ENCODE peak calls at places on chromosomes 2 and 18, in five cellular contexts. One of them, this sample, is unnamed.

GRCh38 chr2:62461017-62461553 is 44.9 kb downstream of the TMEM17 start:
- DNase-seq in AG10803: no peak
- DNase-seq in colonic mucosa: no peak
- DNase-seq in dorsolateral prefrontal cortex: no peak
- DNase-seq in IMR-90: no peak
- DNase-seq in this sample: no peak

GRCh38 chr2:35790292-35790691 is 565.3 kb upstream of the CRIM1 start:
- DNase-seq in colonic mucosa: no peak
- DNase-seq in AG10803: no peak
- DNase-seq in IMR-90: no peak
- DNase-seq in dorsolateral prefrontal cortex: no peak
- DNase-seq in this sample: no peak

GRCh38 chr2:112541315-112542122 is 746 bp upstream of the POLR1B start:
- DNase-seq in IMR-90: peak; percentile 48
- DNase-seq in AG10803: peak; percentile 52
- DNase-seq in dorsolateral prefrontal cortex: peak; percentile 76
- DNase-seq in colonic mucosa: no peak
- DNase-seq in this sample: peak; percentile 88

GRCh38 chr2:240876475-240877251 is 8.0 kb downstream of the AGXT start:
- DNase-seq in AG10803: no peak
- DNase-seq in dorsolateral prefrontal cortex: no peak
- DNase-seq in IMR-90: no peak
- DNase-seq in colonic mucosa: peak; percentile 78
- DNase-seq in this sample: no peak

GRCh38 chr2:1591978-1592907 is 152.1 kb downstream of the PXDN start:
- DNase-seq in IMR-90: peak; percentile 77
- DNase-seq in dorsolateral prefrontal cortex: peak; percentile 56
- DNase-seq in AG10803: peak; percentile 46
- DNase-seq in colonic mucosa: peak; percentile 68
- DNase-seq in this sample: peak; percentile 94

GRCh38 chr18:59459352-59460059 is 100.4 kb upstream of the LMAN1 start:
- DNase-seq in IMR-90: peak; percentile 75
- DNase-seq in AG10803: peak; percentile 81
- DNase-seq in colonic mucosa: no peak
- DNase-seq in dorsolateral prefrontal cortex: no peak
- DNase-seq in this sample: peak; percentile 47

GRCh38 chr2:134648547-134648946 is 70.3 kb downstream of the TMEM163 start:
- DNase-seq in colonic mucosa: no peak
- DNase-seq in AG10803: no peak
- DNase-seq in IMR-90: no peak
- DNase-seq in dorsolateral prefrontal cortex: no peak
- DNase-seq in this sample: no peak

GRCh38 chr2:51782874-51783765 is 751.2 kb upstream of the NRXN1 start:
- DNase-seq in dorsolateral prefrontal cortex: peak; percentile 49
- DNase-seq in IMR-90: peak; percentile 43
- DNase-seq in AG10803: peak; percentile 12
- DNase-seq in colonic mucosa: no peak
- DNase-seq in this sample: no peak

GRCh38 chr2:197146995-197147394 is 163.6 kb downstream of the ANKRD44 start:
- DNase-seq in AG10803: no peak
- DNase-seq in dorsolateral prefrontal cortex: no peak
- DNase-seq in IMR-90: no peak
- DNase-seq in colonic mucosa: no peak
- DNase-seq in this sample: no peak

GRCh38 chr2:112737544-112738232 is 16.9 kb downstream of the NT5DC4 start:
- DNase-seq in colonic mucosa: no peak
- DNase-seq in IMR-90: no peak
- DNase-seq in AG10803: no peak
- DNase-seq in dorsolateral prefrontal cortex: no peak
- DNase-seq in this sample: no peak

GRCh38 chr2:26230806-26231205 is 13.6 kb downstream of the HADHA start:
- DNase-seq in dorsolateral prefrontal cortex: no peak
- DNase-seq in AG10803: no peak
- DNase-seq in IMR-90: no peak
- DNase-seq in colonic mucosa: no peak
- DNase-seq in this sample: no peak

GRCh38 chr2:180314086-180314485 is 307.0 kb upstream of the CWC22 start:
- DNase-seq in dorsolateral prefrontal cortex: no peak
- DNase-seq in colonic mucosa: no peak
- DNase-seq in IMR-90: peak; percentile 77
- DNase-seq in AG10803: peak; percentile 27
- DNase-seq in this sample: no peak

GRCh38 chr2:205505344-205505743 is 177.0 kb upstream of the NRP2 start:
- DNase-seq in dorsolateral prefrontal cortex: no peak
- DNase-seq in AG10803: no peak
- DNase-seq in IMR-90: no peak
- DNase-seq in colonic mucosa: no peak
- DNase-seq in this sample: no peak

GRCh38 chr2:160291382-160291781 is 91.3 kb upstream of the ITGB6 start:
- DNase-seq in dorsolateral prefrontal cortex: no peak
- DNase-seq in colonic mucosa: no peak
- DNase-seq in IMR-90: no peak
- DNase-seq in AG10803: no peak
- DNase-seq in this sample: no peak

GRCh38 chr2:127365211-127365643 is 22.5 kb downstream of the MAP3K2 start:
- DNase-seq in IMR-90: peak; percentile 8
- DNase-seq in colonic mucosa: no peak
- DNase-seq in dorsolateral prefrontal cortex: no peak
- DNase-seq in AG10803: peak; percentile 40
- DNase-seq in this sample: peak; percentile 43

GRCh38 chr2:152505495-152505906 is 170.5 kb downstream of the FMNL2 start:
- DNase-seq in dorsolateral prefrontal cortex: no peak
- DNase-seq in AG10803: no peak
- DNase-seq in IMR-90: peak; percentile 41
- DNase-seq in colonic mucosa: no peak
- DNase-seq in this sample: no peak

GRCh38 chr2:179266271-179266670 is 1.6 kb upstream of the SESTD1 start:
- DNase-seq in colonic mucosa: no peak
- DNase-seq in IMR-90: no peak
- DNase-seq in dorsolateral prefrontal cortex: no peak
- DNase-seq in AG10803: no peak
- DNase-seq in this sample: no peak

GRCh38 chr2:149329470-149330126 is 789 bp upstream of the LYPD6 start:
- DNase-seq in colonic mucosa: peak; percentile 78
- DNase-seq in AG10803: peak; percentile 52
- DNase-seq in dorsolateral prefrontal cortex: peak; percentile 27
- DNase-seq in IMR-90: peak; percentile 7
- DNase-seq in this sample: peak; percentile 73

GRCh38 chr2:136116813-136117390 is 1.0 kb downstream of the CXCR4 start:
- DNase-seq in AG10803: no peak
- DNase-seq in IMR-90: no peak
- DNase-seq in colonic mucosa: peak; percentile 29
- DNase-seq in dorsolateral prefrontal cortex: no peak
- DNase-seq in this sample: peak; percentile 11

GRCh38 chr2:144524190-144524957 is 4.5 kb upstream of the ZEB2 start:
- DNase-seq in colonic mucosa: no peak
- DNase-seq in IMR-90: no peak
- DNase-seq in AG10803: no peak
- DNase-seq in dorsolateral prefrontal cortex: no peak
- DNase-seq in this sample: peak; percentile 75

GRCh38 chr2:173589604-173590277 is 235.1 kb downstream of the CDCA7 start:
- DNase-seq in dorsolateral prefrontal cortex: no peak
- DNase-seq in IMR-90: peak; percentile 39
- DNase-seq in AG10803: no peak
- DNase-seq in colonic mucosa: no peak
- DNase-seq in this sample: no peak

GRCh38 chr2:240760121-240760520 is 59.9 kb downstream of the KIF1A start:
- DNase-seq in dorsolateral prefrontal cortex: no peak
- DNase-seq in AG10803: no peak
- DNase-seq in colonic mucosa: no peak
- DNase-seq in IMR-90: no peak
- DNase-seq in this sample: no peak

GRCh38 chr2:38315707-38316333 is 61.3 kb downstream of the ATL2 start:
- DNase-seq in IMR-90: peak; percentile 59
- DNase-seq in dorsolateral prefrontal cortex: no peak
- DNase-seq in colonic mucosa: no peak
- DNase-seq in AG10803: peak; percentile 46
- DNase-seq in this sample: peak; percentile 83

GRCh38 chr2:181447040-181447439 is 10.1 kb upstream of the ITGA4 start:
- DNase-seq in dorsolateral prefrontal cortex: no peak
- DNase-seq in IMR-90: no peak
- DNase-seq in colonic mucosa: no peak
- DNase-seq in AG10803: no peak
- DNase-seq in this sample: no peak

GRCh38 chr2:179272406-179273192 is 8.0 kb upstream of the SESTD1 start:
- DNase-seq in colonic mucosa: no peak
- DNase-seq in AG10803: peak; percentile 73
- DNase-seq in IMR-90: peak; percentile 73
- DNase-seq in dorsolateral prefrontal cortex: no peak
- DNase-seq in this sample: no peak

GRCh38 chr18:61706516-61706915 is 186.3 kb downstream of the RNF152 start:
- DNase-seq in IMR-90: no peak
- DNase-seq in AG10803: no peak
- DNase-seq in colonic mucosa: no peak
- DNase-seq in dorsolateral prefrontal cortex: no peak
- DNase-seq in this sample: no peak

GRCh38 chr2:185990861-185991525 is 252.4 kb downstream of the FSIP2 start:
- DNase-seq in AG10803: no peak
- DNase-seq in colonic mucosa: no peak
- DNase-seq in IMR-90: peak; percentile 1
- DNase-seq in dorsolateral prefrontal cortex: no peak
- DNase-seq in this sample: peak; percentile 82

GRCh38 chr18:49560277-49561126 is 1.4 kb upstream of the LIPG start:
- DNase-seq in dorsolateral prefrontal cortex: no peak
- DNase-seq in IMR-90: no peak
- DNase-seq in colonic mucosa: peak; percentile 69
- DNase-seq in AG10803: no peak
- DNase-seq in this sample: peak; percentile 26

GRCh38 chr2:46298522-46299351 is 1.5 kb downstream of the EPAS1 start:
- DNase-seq in IMR-90: peak; percentile 47
- DNase-seq in colonic mucosa: peak; percentile 73
- DNase-seq in AG10803: peak; percentile 52
- DNase-seq in dorsolateral prefrontal cortex: no peak
- DNase-seq in this sample: peak; percentile 14
- TF ChIP-seq CTCF in IMR-90: peak; percentile 38
- TF ChIP-seq CTCF in colonic mucosa: no peak
- TF ChIP-seq CTCF in AG10803: peak; percentile 27
- TF ChIP-seq CTCF in dorsolateral prefrontal cortex: no peak
- TF ChIP-seq CTCF in this sample: no peak

GRCh38 chr18:76461148-76461547 is 33.9 kb downstream of the ZNF516 start:
- DNase-seq in AG10803: no peak
- DNase-seq in IMR-90: no peak
- DNase-seq in dorsolateral prefrontal cortex: no peak
- DNase-seq in colonic mucosa: no peak
- DNase-seq in this sample: no peak

GRCh38 chr18:76460482-76460881 is 34.6 kb downstream of the ZNF516 start:
- DNase-seq in IMR-90: peak; percentile 34
- DNase-seq in colonic mucosa: no peak
- DNase-seq in AG10803: peak; percentile 58
- DNase-seq in dorsolateral prefrontal cortex: no peak
- DNase-seq in this sample: no peak

GRCh38 chr18:76458522-76459311 is 36.3 kb downstream of the ZNF516 start:
- DNase-seq in colonic mucosa: no peak
- DNase-seq in IMR-90: no peak
- DNase-seq in AG10803: no peak
- DNase-seq in dorsolateral prefrontal cortex: no peak
- DNase-seq in this sample: no peak

GRCh38 chr18:76459312-76459686 is 35.7 kb downstream of the ZNF516 start:
- DNase-seq in AG10803: no peak
- DNase-seq in dorsolateral prefrontal cortex: no peak
- DNase-seq in colonic mucosa: no peak
- DNase-seq in IMR-90: no peak
- DNase-seq in this sample: no peak

GRCh38 chr18:76459687-76460350 is 35.2 kb downstream of the ZNF516 start:
- DNase-seq in IMR-90: peak; percentile 100
- DNase-seq in AG10803: peak; percentile 100
- DNase-seq in dorsolateral prefrontal cortex: no peak
- DNase-seq in colonic mucosa: no peak
- DNase-seq in this sample: peak; percentile 36
- H3K4me3 ChIP-seq in IMR-90: no peak overlapping the region
- H3K4me3 ChIP-seq in AG10803: peak overlapping the region; percentile 33
- H3K4me3 ChIP-seq in dorsolateral prefrontal cortex: no peak overlapping the region
- H3K4me3 ChIP-seq in colonic mucosa: no peak overlapping the region
- H3K4me3 ChIP-seq in this sample: no peak overlapping the region

DNA sequence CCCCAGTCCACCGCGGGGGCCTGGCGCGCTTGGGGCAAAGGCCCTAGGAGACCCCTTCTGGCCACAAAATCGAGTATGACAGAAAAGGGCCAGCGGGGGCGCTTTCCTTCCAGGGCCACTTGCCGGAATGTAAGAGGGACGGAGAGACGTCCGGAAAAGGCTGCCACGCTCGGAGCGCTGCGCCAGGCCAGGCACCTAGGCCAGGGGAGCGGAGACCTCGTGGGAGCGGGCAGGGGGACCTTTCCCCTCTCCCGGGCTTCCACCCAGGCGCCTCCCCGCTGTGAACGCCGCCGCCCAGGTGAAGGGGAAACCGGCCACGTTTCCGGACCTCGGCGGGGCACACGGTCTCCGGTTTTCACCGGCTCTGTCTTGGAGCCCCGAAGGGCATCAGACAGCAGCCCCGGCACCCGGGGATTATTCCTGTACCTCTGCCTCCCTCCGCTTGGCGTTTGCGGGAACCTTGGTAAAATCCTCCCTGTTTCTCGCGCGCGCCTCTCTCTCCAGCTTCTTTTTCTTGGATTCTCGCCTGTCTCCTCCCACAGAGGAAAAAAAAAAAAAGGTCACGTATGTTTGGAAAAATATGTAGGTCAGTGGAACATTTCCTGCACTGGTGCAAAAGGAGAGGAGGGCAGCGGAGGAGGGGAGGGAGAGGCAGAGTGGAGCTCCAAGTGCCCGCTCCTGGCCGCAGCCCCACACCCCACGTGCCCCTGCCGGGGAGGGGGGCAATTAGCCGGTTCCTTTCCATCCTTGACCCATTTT is 1.2 kb upstream of the NPAS2 start:
- DNase-seq in dorsolateral prefrontal cortex: peak; percentile 49
- DNase-seq in IMR-90: peak; percentile 72
- DNase-seq in colonic mucosa: peak; percentile 71
- DNase-seq in AG10803: peak; percentile 65
- DNase-seq in this sample: peak; percentile 39
- TF ChIP-seq CTCF in dorsolateral prefrontal cortex: no peak
- TF ChIP-seq CTCF in IMR-90: peak; percentile 32
- TF ChIP-seq CTCF in colonic mucosa: peak; percentile 20
- TF ChIP-seq CTCF in AG10803: peak; percentile 35
- TF ChIP-seq CTCF in this sample: peak; percentile 27

GRCh38 chr2:123093199-123093598 is 931.9 kb upstream of the CNTNAP5 start:
- DNase-seq in AG10803: no peak
- DNase-seq in colonic mucosa: no peak
- DNase-seq in IMR-90: no peak
- DNase-seq in dorsolateral prefrontal cortex: no peak
- DNase-seq in this sample: no peak
- H3K4me3 ChIP-seq in AG10803: no peak overlapping the region
- H3K4me3 ChIP-seq in colonic mucosa: no peak overlapping the region
- H3K4me3 ChIP-seq in IMR-90: no peak overlapping the region
- H3K4me3 ChIP-seq in dorsolateral prefrontal cortex: no peak overlapping the region
- H3K4me3 ChIP-seq in this sample: no peak overlapping the region

GRCh38 chr18:74819433-74820059 is 221.9 kb downstream of the ZNF407 start:
- DNase-seq in dorsolateral prefrontal cortex: no peak
- DNase-seq in colonic mucosa: no peak
- DNase-seq in AG10803: no peak
- DNase-seq in IMR-90: no peak
- DNase-seq in this sample: peak; percentile 25

GRCh38 chr18:74817576-74817975 is 219.9 kb downstream of the ZNF407 start:
- DNase-seq in AG10803: peak; percentile 29
- DNase-seq in colonic mucosa: no peak
- DNase-seq in IMR-90: no peak
- DNase-seq in dorsolateral prefrontal cortex: no peak
- DNase-seq in this sample: no peak

GRCh38 chr18:74820160-74820780 is 222.6 kb downstream of the ZNF407 start:
- DNase-seq in dorsolateral prefrontal cortex: no peak
- DNase-seq in IMR-90: no peak
- DNase-seq in colonic mucosa: no peak
- DNase-seq in AG10803: no peak
- DNase-seq in this sample: no peak

GRCh38 chr18:74818776-74819175 is 221.1 kb downstream of the ZNF407 start:
- DNase-seq in AG10803: no peak
- DNase-seq in dorsolateral prefrontal cortex: no peak
- DNase-seq in IMR-90: peak; percentile 12
- DNase-seq in colonic mucosa: no peak
- DNase-seq in this sample: no peak
- TF ChIP-seq CTCF in AG10803: no peak
- TF ChIP-seq CTCF in dorsolateral prefrontal cortex: no peak
- TF ChIP-seq CTCF in IMR-90: no peak
- TF ChIP-seq CTCF in colonic mucosa: no peak
- TF ChIP-seq CTCF in this sample: no peak

This sample was measured in A673.